ENCODE peak calls at places on chromosome X, in seven cellular contexts. H is cardiac muscle cell, Q is PC-9, D is esophagus squamous epithelium, R is hepatocyte, I is small intestine, T is IMR-90. L is an unnamed sample.

GRCh38 chrX:72394518-72395163 is 88.9 kb upstream of the CITED1 start:
- DNase-seq in H (peak; percentile 26), Q (no peak), D (no peak), R (peak; percentile 13), I (no peak), T (peak; percentile 50), L (peak; percentile 36)

GRCh38 chrX:24221872-24222271 is 72.3 kb downstream of the ZFX start:
- DNase-seq in H (no peak), Q (no peak), D (no peak), R (no peak), I (no peak), T (no peak), L (no peak)

GRCh38 chrX:17496407-17496806 is 121.4 kb downstream of the NHS start:
- DNase-seq in H (no peak), Q (peak; percentile 38), D (no peak), R (no peak), I (peak; percentile 6), T (no peak), L (peak; percentile 14)

GRCh38 chrX:31546130-31546529 is 474.3 kb upstream of the FTHL17 start:
- DNase-seq in H (no peak), Q (peak; percentile 3), D (no peak), R (no peak), I (no peak), T (peak; percentile 76), L (peak; percentile 86)

GRCh38 chrX:12447448-12448154 is 309.3 kb downstream of the FRMPD4 start:
- DNase-seq in H (no peak), Q (no peak), D (no peak), R (peak; percentile 43), I (no peak), T (peak; percentile 95), L (peak; percentile 66)

GRCh38 chrX:105658136-105658535 is 164.2 kb upstream of the NRK start:
- DNase-seq in H (no peak), Q (peak; percentile 5), D (no peak), R (no peak), I (no peak), T (no peak), L (no peak)

GRCh38 chrX:80430826-80431501 is 10.7 kb downstream of the TENT5D start:
- DNase-seq in H (no peak), Q (no peak), D (no peak), R (no peak), I (no peak), T (no peak), L (no peak)

GRCh38 chrX:17788956-17789562 is 51.8 kb downstream of the SCML1 start:
- DNase-seq in H (no peak), Q (no peak), D (no peak), R (no peak), I (no peak), T (no peak), L (no peak)

GRCh38 chrX:102746134-102746584 is 25.6 kb downstream of the GPRASP3 start:
- DNase-seq in H (peak; percentile 42), Q (no peak), D (no peak), R (peak; percentile 50), I (no peak), T (no peak), L (no peak)

GRCh38 chrX:13899607-13900006 is 82.7 kb upstream of the GPM6B start:
- DNase-seq in H (no peak), Q (no peak), D (no peak), R (peak; percentile 39), I (no peak), T (peak; percentile 97), L (peak; percentile 84)

GRCh38 chrX:93580634-93581033 is 92.7 kb downstream of the NAP1L3 start:
- DNase-seq in H (no peak), Q (no peak), D (no peak), R (no peak), I (no peak), T (no peak), L (no peak)

GRCh38 chrX:151386838-151387459 is 10.1 kb upstream of the VMA21 start:
- DNase-seq in H (no peak), Q (no peak), D (no peak), R (peak; percentile 25), I (no peak), T (peak; percentile 3), L (no peak)

GRCh38 chrX:19017271-19017670 is 33.4 kb upstream of the PHKA2 start:
- DNase-seq in H (peak; percentile 38), Q (peak; percentile 6), D (no peak), R (peak; percentile 28), I (peak; percentile 18), T (peak; percentile 17), L (peak; percentile 14)

GRCh38 chrX:65871671-65872311 is 168.1 kb downstream of the VSIG4 start:
- DNase-seq in H (no peak), Q (peak; percentile 21), D (no peak), R (peak; percentile 49), I (peak; percentile 7), T (no peak), L (peak; percentile 2)

GRCh38 chrX:152480269-152481212 is 29.4 kb upstream of the GABRA3 start:
- DNase-seq in H (no peak), Q (no peak), D (no peak), R (no peak), I (no peak), T (no peak), L (no peak)

GRCh38 chrX:152897216-152898144 is at the start of gene ZNF185:
- DNase-seq in H (peak; percentile 74), Q (peak; percentile 91), D (no peak), R (peak; percentile 75), I (peak; percentile 14), T (no peak), L (no peak)

GRCh38 chrX:122817321-122817720 is 366.8 kb upstream of the GRIA3 start:
- DNase-seq in H (no peak), Q (no peak), D (no peak), R (no peak), I (no peak), T (no peak), L (no peak)

GRCh38 chrX:110219920-110220319 is 98.0 kb downstream of the AMMECR1 start:
- DNase-seq in H (no peak), Q (no peak), D (no peak), R (no peak), I (no peak), T (peak; percentile 69), L (no peak)

GRCh38 chrX:40157228-40158035 is 59.7 kb upstream of the BCOR start:
- DNase-seq in H (no peak), Q (no peak), D (no peak), R (no peak), I (no peak), T (no peak), L (no peak)

GRCh38 chrX:125131146-125131545 is 188.5 kb upstream of the TEX13C start:
- DNase-seq in H (peak; percentile 14), Q (no peak), D (no peak), R (peak; percentile 4), I (no peak), T (no peak), L (no peak)

GRCh38 chrX:134388161-134389109 is 71.5 kb upstream of the HPRT1 start:
- DNase-seq in H (peak; percentile 3), Q (no peak), D (no peak), R (no peak), I (no peak), T (no peak), L (no peak)

GRCh38 chrX:128106630-128107029 is 54.4 kb upstream of the ACTRT1 start:
- DNase-seq in H (peak; percentile 41), Q (no peak), D (no peak), R (peak; percentile 22), I (no peak), T (no peak), L (no peak)

GRCh38 chrX:15321447-15321846 is 6.0 kb upstream of the ASB11 start:
- DNase-seq in H (no peak), Q (no peak), D (no peak), R (no peak), I (no peak), T (no peak), L (no peak)

GRCh38 chrX:15322472-15322871 is 7.0 kb upstream of the ASB11 start:
- DNase-seq in H (no peak), Q (no peak), D (no peak), R (no peak), I (no peak), T (no peak), L (no peak)

GRCh38 chrX:15319075-15319474 is 3.6 kb upstream of the ASB11 start:
- DNase-seq in H (no peak), Q (no peak), D (no peak), R (no peak), I (no peak), T (no peak), L (no peak)

GRCh38 chrX:15315509-15315908 is at the start of gene ASB11:
- DNase-seq in H (no peak), Q (no peak), D (no peak), R (no peak), I (no peak), T (no peak), L (no peak)

GRCh38 chrX:15320297-15320696 is 4.9 kb upstream of the ASB11 start:
- DNase-seq in H (no peak), Q (no peak), D (no peak), R (no peak), I (no peak), T (no peak), L (no peak)
- H3K36me3 ChIP-seq in H (no peaks in the 10 kb centered on the region), Q (no peaks in the 10 kb centered on the region), D (no peaks in the 10 kb centered on the region), R (no peaks in the 10 kb centered on the region), I (peaks cover 1% of the 10 kb centered on the region), T (no peaks in the 10 kb centered on the region), L (no peaks in the 10 kb centered on the region)

GRCh38 chrX:103793541-103793932 is 16.9 kb downstream of the PLP1 start:
- DNase-seq in H (no peak), Q (no peak), D (no peak), R (no peak), I (no peak), T (peak; percentile 39), L (no peak)
- H3K4me3 ChIP-seq in H (no peak overlapping the region), Q (no peak overlapping the region), D (no peak overlapping the region), R (no peak overlapping the region), I (no peak overlapping the region), T (peak overlapping the region; percentile 26), L (peak overlapping the region; percentile 37)

GRCh38 chrX:47198687-47199080 is 5.1 kb downstream of the UBA1 start:
- DNase-seq in H (no peak), Q (no peak), D (no peak), R (no peak), I (no peak), T (no peak), L (no peak)
- H3K36me3 ChIP-seq in H (peaks cover 51% of the 10 kb centered on the region), Q (no peaks in the 10 kb centered on the region), D (peaks cover 48% of the 10 kb centered on the region), R (no peaks in the 10 kb centered on the region), I (peaks cover 40% of the 10 kb centered on the region), T (peaks cover 66% of the 10 kb centered on the region), L (peaks cover 47% of the 10 kb centered on the region)

GRCh38 chrX:48736303-48736702 is 25.2 kb upstream of the GLOD5 start:
- DNase-seq in H (no peak), Q (no peak), D (no peak), R (no peak), I (no peak), T (no peak), L (no peak)

GRCh38 chrX:48737940-48738339 is 23.6 kb upstream of the GLOD5 start:
- DNase-seq in H (no peak), Q (no peak), D (no peak), R (no peak), I (no peak), T (no peak), L (no peak)

GRCh38 chrX:48737213-48737938 is 24.2 kb upstream of the GLOD5 start:
- DNase-seq in H (peak; percentile 94), Q (peak; percentile 81), D (peak; percentile 60), R (peak; percentile 94), I (peak; percentile 96), T (peak; percentile 97), L (peak; percentile 92)

GRCh38 chrX:48741834-48742233 is 19.7 kb upstream of the GLOD5 start:
- DNase-seq in H (no peak), Q (no peak), D (no peak), R (no peak), I (no peak), T (no peak), L (peak; percentile 52)

GRCh38 chrX:48736878-48737212 is 24.7 kb upstream of the GLOD5 start:
- DNase-seq in H (no peak), Q (no peak), D (no peak), R (no peak), I (no peak), T (no peak), L (no peak)
- H3K4me3 ChIP-seq in H (peak overlapping the region; percentile 32), Q (peak overlapping the region; percentile 43), D (peak overlapping the region; percentile 56), R (peak overlapping the region; percentile 13), I (no peak overlapping the region), T (peak overlapping the region; percentile 4), L (peak overlapping the region; percentile 84)

L was measured in MG63.